ENCODE peak calls at places on chromosomes 16 and 17, in seven cellular contexts. Q, X, Z, P, S, G and W are unnamed samples. For H3K36me3, the result is how much of the 10 kb centered on the place peaks cover.

GRCh38 chr16:49920397-49920796 is 64.5 kb upstream of the ZNF423 start:
- DNase-seq in X (peak), S (no peak), P (no peak), Z (no peak), G (no peak), Q (no peak), W (no peak)

GRCh38 chr17:57170866-57171265 is 85.5 kb upstream of the MSI2 start:
- DNase-seq in S (no peak), G (no peak), X (no peak), Z (no peak), Q (no peak), P (no peak), W (no peak)

GRCh38 chr16:29809031-29809747 is 2.8 kb upstream of the PRRT2 start:
- DNase-seq in P (no peak), G (no peak), Z (no peak), Q (no peak), S (peak), X (peak), W (no peak)

GRCh38 chr17:63436523-63437110 is 9.5 kb downstream of the CYB561 start:
- DNase-seq in X (no peak), Q (no peak), S (no peak), P (no peak), Z (no peak), G (peak), W (no peak)

GRCh38 chr16:975313-975690 is 4.5 kb upstream of the LMF1 start:
- DNase-seq in Z (no peak), S (no peak), Q (no peak), G (no peak), X (no peak), P (no peak), W (no peak)

GRCh38 chr17:15262291-15263205 is 2.6 kb downstream of the PMP22 start:
- DNase-seq in Z (peak), S (peak), G (peak), Q (peak), P (peak), X (peak), W (peak)

GRCh38 chr17:44043326-44043725 is 23.1 kb downstream of the LSM12 start:
- DNase-seq in S (no peak), P (no peak), Q (no peak), X (no peak), Z (peak), G (no peak), W (no peak)

GRCh38 chr16:65376601-65377000 is 254.7 kb upstream of the CDH11 start:
- DNase-seq in Q (no peak), S (no peak), G (no peak), X (no peak), P (no peak), Z (no peak), W (no peak)

GRCh38 chr17:75588546-75589016 is 981 bp downstream of the MYO15B start:
- DNase-seq in X (no peak), Q (no peak), P (peak), G (peak), S (no peak), Z (peak), W (no peak)

GRCh38 chr16:57318240-57318970 is 33.9 kb upstream of the PLLP start:
- DNase-seq in S (no peak), P (no peak), Z (no peak), Q (no peak), G (no peak), X (peak), W (no peak)

GRCh38 chr16:89174055-89174827 is 2.7 kb downstream of the CDH15 start:
- DNase-seq in P (no peak), Q (no peak), X (no peak), G (no peak), S (no peak), Z (no peak), W (no peak)

GRCh38 chr17:58606934-58607333 is 84.9 kb downstream of the TEX14 start:
- DNase-seq in G (no peak), X (no peak), Q (no peak), S (no peak), P (no peak), Z (no peak), W (no peak)

GRCh38 chr16:1770328-1771071 is 843 bp downstream of the NME3 start:
- DNase-seq in S (peak), Z (peak), G (peak), X (peak), P (peak), Q (peak), W (no peak)

GRCh38 chr17:42657824-42658588 is 1.1 kb upstream of the TUBG2 start:
- DNase-seq in Q (no peak), X (no peak), Z (no peak), P (no peak), G (no peak), S (no peak), W (no peak)

GRCh38 chr16:67537270-67537635 is 8.6 kb downstream of the RIPOR1 start:
- DNase-seq in S (peak), G (peak), Z (peak), P (no peak), X (peak), Q (no peak), W (no peak)

GRCh38 chr16:51982715-51983680 is 563.9 kb downstream of the TOX3 start:
- DNase-seq in Z (no peak), G (peak), P (no peak), S (no peak), X (no peak), Q (no peak), W (no peak)

GRCh38 chr17:45782889-45783592 is 1.1 kb upstream of the CRHR1 start:
- DNase-seq in P (no peak), G (peak), X (no peak), Q (no peak), Z (no peak), S (no peak), W (no peak)

GRCh38 chr16:78746718-78747117 is 647.3 kb downstream of the WWOX start:
- DNase-seq in Q (no peak), Z (no peak), P (no peak), S (no peak), G (no peak), X (no peak), W (no peak)

GRCh38 chr16:89841275-89841674 is 13.0 kb downstream of the SPIRE2 start:
- DNase-seq in G (no peak), Z (no peak), Q (no peak), P (no peak), X (no peak), S (no peak), W (no peak)

GRCh38 chr16:59404509-59404908 is 670.4 kb upstream of the GOT2 start:
- DNase-seq in G (no peak), Z (no peak), P (no peak), X (no peak), S (no peak), Q (no peak), W (no peak)

GRCh38 chr17:36722121-36722902 is 120.9 kb downstream of the MRM1 start:
- DNase-seq in S (peak), P (no peak), X (peak), Z (peak), G (peak), Q (no peak), W (no peak)

GRCh38 chr17:48244121-48244711 is 136.7 kb downstream of the SNX11 start:
- DNase-seq in P (no peak), S (no peak), X (no peak), Q (no peak), Z (no peak), G (no peak), W (no peak)

GRCh38 chr17:80825471-80826345 is 165.9 kb upstream of the CHMP6 start:
- DNase-seq in X (peak), S (peak), Z (no peak), Q (no peak), G (no peak), P (peak), W (no peak)

GRCh38 chr16:53893731-53894435 is 189.9 kb downstream of the FTO start:
- DNase-seq in G (no peak), S (no peak), X (no peak), Q (no peak), P (no peak), Z (peak), W (no peak)

GRCh38 chr17:62599964-62600657 is 27.4 kb upstream of the MRC2 start:
- DNase-seq in P (no peak), Z (no peak), Q (no peak), X (no peak), S (no peak), G (no peak), W (no peak)

GRCh38 chr16:2035431-2036199 is 8.9 kb downstream of the NHERF2 start:
- DNase-seq in P (no peak), X (no peak), G (no peak), Q (peak), Z (peak), S (peak), W (no peak)

GRCh38 chr16:58345574-58346354 is 46.5 kb upstream of the GINS3 start:
- DNase-seq in G (no peak), P (no peak), S (no peak), Q (no peak), Z (no peak), X (no peak), W (no peak)

GRCh38 chr16:49281843-49282642 is 405 bp upstream of the CBLN1 start:
- DNase-seq in P (peak), Q (peak), X (peak), S (peak), Z (peak), G (peak), W (no peak)

GRCh38 chr17:28916302-28916934 is 13.5 kb upstream of the DHRS13 start:
- DNase-seq in G (peak), Z (no peak), P (no peak), X (no peak), Q (no peak), S (peak), W (no peak)

GRCh38 chr17:29012535-29012934 is 6.7 kb upstream of the SEZ6 start:
- DNase-seq in Q (no peak), S (no peak), Z (no peak), X (no peak), P (no peak), G (no peak), W (no peak)

GRCh38 chr17:4710693-4711634 is 532 bp downstream of the ARRB2 start:
- DNase-seq in P (no peak), Q (no peak), S (no peak), G (no peak), X (no peak), Z (peak), W (no peak)

GRCh38 chr17:8836821-8837426 is 30.6 kb downstream of the PIK3R6 start:
- DNase-seq in S (no peak), P (no peak), X (no peak), G (no peak), Q (no peak), Z (no peak), W (peak)

GRCh38 chr16:56789360-56789759 is 59.4 kb downstream of the NUP93 start:
- DNase-seq in P (no peak), S (peak), Z (peak), Q (no peak), G (peak), X (no peak), W (no peak)

GRCh38 chr17:57097832-57098421 is 12.9 kb downstream of the AKAP1 start:
- DNase-seq in S (no peak), Z (peak), P (no peak), G (no peak), Q (no peak), X (no peak), W (no peak)

GRCh38 chr17:69608808-69609494 is 194.5 kb downstream of the MAP2K6 start:
- DNase-seq in Z (no peak), X (no peak), S (no peak), Q (no peak), P (no peak), G (no peak), W (no peak)

GRCh38 chr17:37050905-37051304 is 102.2 kb downstream of the AATF start:
- DNase-seq in Z (no peak), G (no peak), S (no peak), Q (no peak), P (no peak), X (no peak), W (no peak)

DNA sequence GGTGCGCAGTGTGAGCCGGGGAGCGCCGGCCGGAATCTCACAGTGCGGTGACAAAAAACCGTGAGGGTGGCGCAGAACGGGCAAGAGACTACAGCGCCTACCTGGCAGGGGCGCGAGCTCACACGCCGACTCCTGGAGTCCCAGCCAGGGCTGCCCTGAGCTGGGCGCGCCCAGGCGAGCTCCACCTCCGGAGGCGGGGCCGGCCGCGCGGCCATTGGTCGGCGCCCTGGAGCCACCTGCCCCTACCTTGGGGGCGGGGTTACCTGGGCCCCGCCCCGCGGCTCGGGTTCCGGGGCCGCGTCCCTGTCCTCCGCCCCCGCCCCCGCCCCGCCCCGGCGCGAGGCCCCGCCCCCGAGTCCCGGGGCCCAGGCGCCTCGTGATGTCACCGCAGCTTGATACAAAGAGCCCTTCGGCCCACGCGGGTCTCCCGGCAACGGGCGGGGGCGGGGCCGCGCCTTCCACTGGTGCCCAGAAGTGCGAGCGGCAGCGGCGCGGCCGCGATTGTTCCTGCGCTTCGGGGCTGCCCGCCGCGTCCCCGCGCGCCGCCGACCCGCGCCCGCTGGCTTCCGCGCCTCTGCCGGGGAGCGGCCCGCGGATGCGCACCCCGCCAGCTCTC is 96.3 kb downstream of the RAB11FIP4 start:
- DNase-seq in G (peak), P (peak), Q (peak), Z (peak), X (peak), S (peak), W (no peak)
- TF ChIP-seq POLR2A in G (peak), P (peak), Q (peak), Z (peak), X (peak), S (peak), W (no peak)

DNA sequence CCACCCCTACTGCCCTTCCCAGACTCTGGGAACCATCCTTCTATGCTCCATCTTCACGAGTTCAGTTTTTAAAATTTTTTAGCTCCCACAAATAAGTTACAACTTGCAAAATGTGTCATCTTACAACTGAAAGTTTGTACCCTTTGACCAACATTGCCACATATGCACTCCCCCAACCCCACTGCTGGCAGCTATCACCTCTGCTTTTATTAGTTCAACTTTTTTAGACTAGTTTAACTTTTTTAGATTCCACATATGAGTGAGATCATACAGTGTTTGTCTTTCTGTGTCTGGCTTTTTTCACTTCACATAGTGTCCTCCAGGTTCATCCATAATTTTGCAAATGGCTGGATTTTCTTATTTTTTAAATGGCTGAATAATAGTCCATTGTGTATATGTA is 7.7 kb downstream of the GPT2 start:
- DNase-seq in G (no peak), P (no peak), S (no peak), X (no peak), Q (no peak), Z (no peak), W (no peak)
- H3K36me3 ChIP-seq in G (under half), P (under half), S (under half), X (under half), Q (under half), Z (under half), W (under half)

DNA sequence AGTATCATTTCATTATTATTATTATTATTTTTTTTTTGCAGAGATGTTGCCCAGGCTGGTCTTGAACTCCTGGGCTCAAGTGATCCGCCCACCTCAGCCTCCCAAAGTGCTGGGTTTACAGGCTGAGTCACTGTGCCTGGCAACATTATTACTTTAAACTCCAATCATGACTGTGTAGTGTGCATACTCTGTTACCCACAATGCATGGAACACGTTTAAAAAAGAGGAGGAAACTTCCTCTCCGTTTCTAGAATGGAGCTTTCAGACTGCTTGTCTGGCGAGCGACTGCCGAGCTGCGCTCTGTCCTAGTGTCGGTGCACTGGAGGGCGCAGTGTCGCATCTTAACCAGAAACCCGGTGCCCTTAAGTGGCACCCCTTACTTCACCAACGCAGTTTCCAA is 22.1 kb upstream of the FASN start:
- DNase-seq in Z (no peak), Q (no peak), S (no peak), X (no peak), P (no peak), G (no peak), W (no peak)
- H3K27ac ChIP-seq in Z (no peak), Q (no peak), S (no peak), X (no peak), P (no peak), G (no peak), W (no peak)

GRCh38 chr17:1126801-1127550 is 52.8 kb downstream of the ABR start:
- DNase-seq in X (no peak), G (no peak), Q (no peak), Z (peak), P (no peak), S (no peak), W (no peak)
- TF ChIP-seq POLR2A in X (no peak), G (no peak), Q (no peak), Z (no peak), P (no peak), S (no peak), W (no peak)

DNA sequence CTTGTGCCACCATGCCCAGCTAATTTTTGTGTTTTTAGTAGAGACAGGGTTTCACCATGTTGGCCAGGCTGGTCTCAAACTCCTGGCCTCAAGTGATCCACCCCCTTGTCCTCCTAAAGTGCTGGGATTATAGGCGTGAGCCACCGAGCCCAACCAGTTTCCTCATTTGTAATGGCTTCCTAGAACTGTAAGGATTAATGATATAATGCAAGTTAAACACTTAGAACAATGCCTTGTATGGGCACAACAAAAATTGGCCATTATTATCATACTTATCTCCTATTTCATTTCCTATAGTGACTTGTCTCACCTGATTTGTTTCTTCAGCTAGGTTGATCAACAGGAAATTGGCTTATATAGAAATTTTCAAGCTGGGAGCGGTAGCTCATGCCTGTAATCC is 14.1 kb downstream of the TUBD1 start:
- DNase-seq in Q (no peak), G (no peak), P (no peak), S (no peak), Z (no peak), X (no peak), W (no peak)
- H3K36me3 ChIP-seq in Q (under half), G (under half), P (under half), S (under half), Z (under half), X (under half), W (half or more)

DNA sequence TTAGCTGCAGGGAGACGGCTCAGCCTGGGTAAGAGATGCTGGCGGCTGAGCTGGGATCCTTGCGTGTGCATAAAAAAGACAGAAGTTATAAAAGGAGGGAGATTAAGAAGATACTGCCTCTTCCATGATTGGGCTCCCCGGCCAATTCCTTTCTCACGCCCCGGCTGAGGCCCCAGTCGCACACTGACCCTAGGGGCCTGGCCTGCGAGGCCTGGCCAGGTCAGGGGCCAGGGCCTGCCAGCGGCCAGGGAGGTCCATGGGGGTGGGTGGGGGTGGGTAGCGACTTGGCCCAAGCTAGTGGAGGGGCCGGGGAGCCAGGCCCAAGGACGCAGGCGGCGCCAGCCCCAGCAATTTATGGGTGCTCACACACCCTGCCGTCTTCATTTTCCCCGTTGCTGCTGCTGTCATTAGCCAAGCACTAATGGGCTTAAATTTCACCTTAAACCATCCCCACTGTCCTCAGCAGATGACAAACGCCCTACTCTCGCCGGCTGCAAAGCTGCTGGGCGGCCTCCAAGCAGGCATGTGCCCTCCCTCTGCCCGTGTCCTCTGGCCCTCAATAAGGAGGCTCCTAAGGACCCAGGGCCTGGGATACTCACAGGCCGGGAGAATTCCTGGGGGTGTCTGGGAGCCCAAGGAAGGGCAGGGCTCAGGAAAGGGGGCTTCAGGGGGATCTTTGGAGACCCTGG is 66.3 kb downstream of the SREBF1 start:
- DNase-seq in Q (no peak), Z (no peak), X (no peak), G (no peak), P (no peak), S (no peak), W (no peak)
- H3K27ac ChIP-seq in Q (peak), Z (peak), X (no peak), G (no peak), P (no peak), S (no peak), W (peak)

DNA sequence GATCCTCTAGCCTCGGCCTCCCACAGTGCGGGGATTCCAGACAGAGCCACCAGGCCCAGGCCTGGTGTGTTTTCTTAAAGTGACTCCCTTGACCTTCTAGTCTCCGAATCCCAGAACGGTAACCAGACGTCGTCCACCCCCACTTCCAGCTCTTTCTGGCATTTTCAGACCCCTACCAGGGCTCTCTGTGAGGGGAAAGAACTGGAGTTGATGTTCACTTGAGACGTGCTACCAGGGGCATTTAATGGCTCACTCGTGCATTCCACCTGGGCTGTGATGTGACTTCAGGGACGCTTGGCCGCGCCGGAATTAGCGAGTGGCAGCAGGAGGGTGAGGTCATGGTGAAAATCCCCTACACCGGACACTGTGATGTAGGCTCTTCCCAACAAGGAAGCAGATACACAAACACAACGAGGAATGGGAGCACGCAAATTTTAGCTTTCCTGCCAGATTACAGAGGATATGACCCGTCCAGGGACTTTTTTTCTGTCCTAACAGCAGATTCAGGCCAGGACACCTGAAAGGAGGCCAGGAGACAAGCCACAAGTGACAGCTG is 1.1 kb upstream of the GNA13 start:
- DNase-seq in S (no peak), X (peak), Z (peak), Q (no peak), P (no peak), G (peak), W (no peak)
- TF ChIP-seq POLR2A in S (no peak), X (peak), Z (no peak), Q (no peak), P (no peak), G (peak), W (no peak)